ENCODE peak calls at places on chromosomes 16 and 17, in five cellular contexts. M is RWPE1, L is GM13976, V is progenitor cell of endocrine pancreas, Y is fibroblast of mammary gland. A is an unnamed sample.

GRCh38 chr16:21656795-21657768 is 4.7 kb upstream of the IGSF6 start:
- DNase-seq in M (peak), L (peak), V (no peak), Y (peak), A (peak)

GRCh38 chr17:78925662-78926555 is 722 bp upstream of the TIMP2 start:
- DNase-seq in M (no peak), L (no peak), V (no peak), Y (peak), A (peak)

GRCh38 chr16:11949527-11949926 is 7.7 kb upstream of the NPIPB2 start:
- DNase-seq in M (peak), L (peak), V (no peak), Y (peak), A (peak)

GRCh38 chr17:6070280-6070894 is at the start of gene WSCD1:
- DNase-seq in M (no peak), L (peak), V (peak), Y (no peak), A (no peak)

GRCh38 chr16:8874388-8874787 is 5.6 kb upstream of the CARHSP1 start:
- DNase-seq in M (no peak), L (no peak), V (no peak), Y (peak), A (no peak)

GRCh38 chr17:43915561-43915960 is 8.2 kb upstream of the MPP2 start:
- DNase-seq in M (no peak), L (no peak), V (no peak), Y (peak), A (no peak)

GRCh38 chr17:5541610-5542202 is 42.6 kb downstream of the NLRP1 start:
- DNase-seq in M (no peak), L (no peak), V (no peak), Y (no peak), A (no peak)

GRCh38 chr17:82228278-82228841 is 482 bp upstream of the SLC16A3 start:
- DNase-seq in M (no peak), L (peak), V (no peak), Y (no peak), A (no peak)

GRCh38 chr16:52825882-52826281 is 226.8 kb downstream of the CHD9NB start:
- DNase-seq in M (no peak), L (no peak), V (no peak), Y (no peak), A (no peak)

GRCh38 chr17:4072487-4073157 is 70.2 kb downstream of the ZZEF1 start:
- DNase-seq in M (no peak), L (no peak), V (no peak), Y (peak), A (peak)

GRCh38 chr17:54404259-54404658 is 496.4 kb upstream of the TOM1L1 start:
- DNase-seq in M (no peak), L (no peak), V (no peak), Y (no peak), A (no peak)

GRCh38 chr17:74749262-74750038 is 1.0 kb downstream of the NHERF1 start:
- DNase-seq in M (no peak), L (peak), V (no peak), Y (no peak), A (no peak)

GRCh38 chr16:82091225-82091624 is 56.2 kb downstream of the HSD17B2 start:
- DNase-seq in M (no peak), L (no peak), V (no peak), Y (peak), A (peak)

GRCh38 chr16:73122604-73123386 is 74.9 kb upstream of the ZFHX3 start:
- DNase-seq in M (no peak), L (no peak), V (no peak), Y (peak), A (no peak)

GRCh38 chr16:22183901-22184614 is 21.8 kb downstream of the SDR42E2 start:
- DNase-seq in M (no peak), L (peak), V (no peak), Y (no peak), A (no peak)

GRCh38 chr17:27817731-27818130 is 17.4 kb upstream of the NOS2 start:
- DNase-seq in M (no peak), L (no peak), V (no peak), Y (peak), A (no peak)

GRCh38 chr16:12340151-12340733 is 363.7 kb downstream of the SNX29 start:
- DNase-seq in M (no peak), L (peak), V (peak), Y (peak), A (peak)

GRCh38 chr16:23757116-23757515 is 2.3 kb downstream of the CHP2 start:
- DNase-seq in M (no peak), L (no peak), V (no peak), Y (no peak), A (no peak)

GRCh38 chr17:76080207-76080933 is 1.4 kb downstream of the ZACN start:
- DNase-seq in M (no peak), L (peak), V (no peak), Y (no peak), A (no peak)

GRCh38 chr16:3542601-3543373 is 34.4 kb downstream of the NLRC3 start:
- DNase-seq in M (no peak), L (no peak), V (no peak), Y (peak), A (no peak)

GRCh38 chr16:89048087-89048729 is 45.4 kb upstream of the ACSF3 start:
- DNase-seq in M (no peak), L (no peak), V (no peak), Y (no peak), A (no peak)

GRCh38 chr16:81531415-81531814 is 86.8 kb downstream of the CMIP start:
- DNase-seq in M (peak), L (no peak), V (no peak), Y (peak), A (no peak)

GRCh38 chr16:75758215-75758614 is 31.9 kb upstream of the CPHXL start:
- DNase-seq in M (no peak), L (no peak), V (no peak), Y (peak), A (peak)

GRCh38 chr17:18141210-18141803 is 32.8 kb downstream of the MYO15A start:
- DNase-seq in M (peak), L (peak), V (no peak), Y (peak), A (peak)

GRCh38 chr17:68805609-68806008 is 149.6 kb downstream of the ABCA8 start:
- DNase-seq in M (no peak), L (no peak), V (no peak), Y (no peak), A (no peak)

GRCh38 chr16:66152841-66153525 is 213.5 kb upstream of the CDH5 start:
- DNase-seq in M (no peak), L (no peak), V (no peak), Y (peak), A (peak)

GRCh38 chr17:77445908-77446535 is 305.3 kb downstream of the SEC14L1 start:
- DNase-seq in M (no peak), L (no peak), V (no peak), Y (no peak), A (no peak)

GRCh38 chr16:50724237-50724747 is 17.6 kb upstream of the CYLD start:
- DNase-seq in M (no peak), L (no peak), V (no peak), Y (peak), A (no peak)

GRCh38 chr16:87316450-87316922 is 706 bp downstream of the C16orf95 start:
- DNase-seq in M (no peak), L (no peak), V (no peak), Y (no peak), A (no peak)

GRCh38 chr17:37373530-37374159 is 2.1 kb upstream of the C17orf78 start:
- DNase-seq in M (peak), L (peak), V (peak), Y (peak), A (peak)

GRCh38 chr17:76076100-76076764 is 1.7 kb downstream of the GALR2 start:
- DNase-seq in M (no peak), L (peak), V (no peak), Y (no peak), A (no peak)

DNA sequence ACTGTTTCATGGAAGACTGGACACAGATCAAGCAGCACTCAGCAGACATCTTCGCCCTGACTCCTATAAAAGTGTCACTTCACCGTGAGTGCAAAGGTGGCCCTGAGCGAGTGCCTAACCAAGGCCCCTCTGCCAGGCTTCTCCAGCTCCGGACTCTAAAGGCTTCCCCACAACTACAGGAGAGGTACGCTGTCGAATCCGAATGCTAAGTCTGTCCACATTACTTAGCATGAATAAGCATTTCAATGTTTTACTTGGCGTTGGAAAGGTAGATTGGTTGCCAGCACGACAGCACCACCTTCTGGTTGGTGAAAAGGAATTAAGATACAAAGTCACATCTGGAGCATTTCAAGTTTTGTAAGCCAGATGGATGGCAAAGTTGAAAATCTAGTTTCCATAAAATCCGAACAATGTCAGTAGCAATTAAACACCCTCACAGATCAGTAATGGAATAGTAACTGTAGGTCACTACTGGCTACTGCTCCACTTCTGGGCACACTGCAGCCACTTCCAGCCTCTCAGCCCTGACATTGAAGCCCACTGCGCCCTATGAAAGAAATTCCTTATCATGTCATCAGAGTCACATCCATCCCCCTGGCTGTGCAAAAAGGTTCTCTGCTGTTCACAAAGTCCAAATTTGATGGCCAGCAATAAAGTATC is 100.9 kb downstream of the PARN start:
- DNase-seq in M (peak), L (peak), V (peak), Y (peak), A (peak)
- TF ChIP-seq CTCF in M (peak), L (peak), V (peak), Y (peak), A (peak)

GRCh38 chr17:51119415-51120356 is 982 bp downstream of the SPAG9 start:
- DNase-seq in M (peak), L (peak), V (no peak), Y (peak), A (peak)
- TF ChIP-seq CTCF in M (no peak), L (no peak), V (no peak), Y (peak), A (peak)

GRCh38 chr17:19341641-19342610 is 20.6 kb downstream of the B9D1 start:
- DNase-seq in M (no peak), L (peak), V (no peak), Y (no peak), A (no peak)

GRCh38 chr17:19342611-19343255 is 19.8 kb downstream of the B9D1 start:
- DNase-seq in M (no peak), L (peak), V (no peak), Y (no peak), A (no peak)

GRCh38 chr17:19344311-19345066 is 18.0 kb downstream of the B9D1 start:
- DNase-seq in M (no peak), L (no peak), V (no peak), Y (no peak), A (no peak)

GRCh38 chr17:19343671-19344151 is 18.8 kb downstream of the B9D1 start:
- DNase-seq in M (no peak), L (no peak), V (no peak), Y (no peak), A (no peak)

GRCh38 chr17:19343256-19343630 is 19.3 kb downstream of the B9D1 start:
- DNase-seq in M (no peak), L (no peak), V (no peak), Y (no peak), A (no peak)
- TF ChIP-seq CTCF in M (no peak), L (no peak), V (no peak), Y (no peak), A (no peak)

GRCh38 chr16:54284319-54284930 is 2.2 kb downstream of the IRX3 start:
- DNase-seq in M (peak), L (peak), V (peak), Y (no peak), A (no peak)

GRCh38 chr16:54286330-54287017 is at the start of gene IRX3:
- DNase-seq in M (peak), L (peak), V (peak), Y (peak), A (peak)

GRCh38 chr16:54286067-54286329 is 589 bp downstream of the IRX3 start:
- DNase-seq in M (peak), L (no peak), V (peak), Y (no peak), A (no peak)

GRCh38 chr16:54284931-54285413 is 1.6 kb downstream of the IRX3 start:
- DNase-seq in M (no peak), L (peak), V (peak), Y (peak), A (no peak)

GRCh38 chr16:54285414-54286066 is 1.0 kb downstream of the IRX3 start:
- DNase-seq in M (peak), L (no peak), V (peak), Y (peak), A (peak)
- TF ChIP-seq CTCF in M (no peak), L (no peak), V (no peak), Y (no peak), A (peak)

GRCh38 chr16:30051518-30051917 is 14.0 kb upstream of the ALDOA start:
- DNase-seq in M (peak), L (no peak), V (no peak), Y (peak), A (peak)

GRCh38 chr16:30054451-30054850 is 11.1 kb upstream of the ALDOA start:
- DNase-seq in M (no peak), L (no peak), V (no peak), Y (no peak), A (no peak)

GRCh38 chr16:30052671-30053372 is 12.7 kb upstream of the ALDOA start:
- DNase-seq in M (peak), L (peak), V (peak), Y (peak), A (peak)

GRCh38 chr16:30053376-30054015 is 12.1 kb upstream of the ALDOA start:
- DNase-seq in M (peak), L (no peak), V (no peak), Y (no peak), A (peak)

DNA sequence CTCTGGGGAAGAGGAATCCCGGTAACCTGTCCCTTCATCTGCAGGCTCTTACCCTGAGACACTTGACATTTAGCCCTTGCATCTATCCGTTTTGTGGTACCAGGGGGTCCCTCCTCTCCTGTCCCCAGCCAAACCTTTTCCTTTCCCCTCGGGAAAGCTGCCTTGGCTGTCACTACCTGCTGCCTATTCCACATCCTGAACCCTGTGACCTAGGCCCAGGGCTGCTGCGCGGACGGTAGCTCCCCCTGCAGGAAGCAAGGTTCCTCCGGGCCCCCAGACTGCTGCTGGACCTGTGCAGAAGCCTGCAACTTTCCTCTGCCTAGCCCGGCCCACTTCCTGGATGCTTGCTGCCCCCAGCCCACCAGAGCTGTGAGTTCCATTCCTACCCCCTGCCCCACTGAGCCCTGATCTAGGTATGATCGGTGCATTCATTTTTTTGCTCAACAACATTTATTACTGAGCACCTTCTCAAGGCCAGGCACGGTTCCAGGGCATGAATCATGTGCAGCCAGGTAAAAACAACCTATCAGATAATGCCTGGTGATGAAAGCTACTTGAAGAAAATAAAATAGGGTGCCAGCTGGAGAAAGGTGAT is 10.5 kb upstream of the ALDOA start:
- DNase-seq in M (peak), L (peak), V (no peak), Y (no peak), A (no peak)
- TF ChIP-seq CTCF in M (peak), L (peak), V (peak), Y (peak), A (peak)

GRCh38 chr17:16872836-16873653 is 98.9 kb downstream of the TNFRSF13B start:
- DNase-seq in M (peak), L (peak), V (peak), Y (peak), A (no peak)
- TF ChIP-seq CTCF in M (peak), L (peak), V (peak), Y (peak), A (peak)

GRCh38 chr16:17258077-17258599 is 212.6 kb downstream of the XYLT1 start:
- DNase-seq in M (no peak), L (no peak), V (no peak), Y (no peak), A (no peak)

GRCh38 chr16:17261197-17261858 is 209.4 kb downstream of the XYLT1 start:
- DNase-seq in M (no peak), L (peak), V (no peak), Y (no peak), A (no peak)

GRCh38 chr16:17260271-17260849 is 210.4 kb downstream of the XYLT1 start:
- DNase-seq in M (no peak), L (no peak), V (no peak), Y (no peak), A (no peak)

GRCh38 chr16:17258848-17259713 is 211.7 kb downstream of the XYLT1 start:
- DNase-seq in M (no peak), L (peak), V (no peak), Y (peak), A (no peak)

GRCh38 chr16:17259751-17260270 is 210.9 kb downstream of the XYLT1 start:
- DNase-seq in M (no peak), L (no peak), V (no peak), Y (peak), A (no peak)
- TF ChIP-seq CTCF in M (no peak), L (no peak), V (no peak), Y (no peak), A (no peak)

DNA sequence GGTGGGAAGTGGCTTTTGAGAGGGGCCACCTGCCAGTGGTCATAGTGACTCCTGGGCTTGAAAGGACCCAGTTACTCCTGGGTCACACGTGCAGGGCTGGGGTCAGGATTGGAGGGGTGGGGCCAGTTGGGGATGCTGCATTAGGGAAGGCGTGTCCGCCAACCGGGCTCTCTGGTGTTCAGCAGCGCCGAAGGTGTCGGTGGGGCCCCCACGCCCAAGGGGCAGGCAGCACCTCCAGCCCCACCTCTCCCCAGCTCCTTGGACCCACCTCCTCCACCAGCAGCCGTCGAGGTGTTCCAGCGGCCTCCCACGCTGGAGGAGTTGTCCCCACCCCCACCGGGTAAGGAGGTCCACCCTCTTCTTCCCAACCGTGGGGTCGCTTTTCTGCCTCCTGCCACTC is 9.5 kb downstream of the ABI3 start:
- DNase-seq in M (no peak), L (no peak), V (no peak), Y (no peak), A (no peak)
- TF ChIP-seq CTCF in M (no peak), L (no peak), V (no peak), Y (no peak), A (no peak)

DNA sequence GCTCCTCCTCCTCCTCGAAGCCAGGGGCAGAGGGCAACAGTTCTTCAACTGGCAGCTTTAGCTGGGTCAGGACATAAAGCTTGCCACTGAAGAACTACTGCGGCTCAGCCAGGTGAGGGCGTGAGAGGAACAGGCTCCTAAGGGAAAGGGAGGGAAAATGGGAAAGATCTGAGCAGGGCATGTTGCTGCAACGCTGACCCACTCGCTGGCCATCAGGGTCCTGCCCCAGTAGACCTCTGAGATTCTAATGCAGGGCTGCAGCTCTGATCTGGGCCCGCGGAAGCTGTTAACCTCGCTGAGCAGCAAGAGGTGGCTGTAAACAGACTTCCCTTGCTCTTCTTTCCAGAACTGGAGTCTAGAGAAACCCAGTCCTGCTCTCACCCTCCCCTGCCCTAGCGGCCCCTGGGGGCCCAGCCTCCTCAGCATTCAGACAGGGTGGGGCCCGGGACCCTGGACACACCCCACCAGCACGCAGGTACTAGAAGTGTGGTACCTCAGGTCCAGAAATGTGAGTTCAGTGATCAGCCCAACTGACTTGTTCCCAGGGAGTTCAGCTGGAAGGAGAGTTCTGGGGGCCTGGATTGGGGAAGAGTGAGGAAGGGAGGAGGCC is 3.8 kb upstream of the TLCD2 start:
- DNase-seq in M (peak), L (no peak), V (peak), Y (peak), A (peak)
- TF ChIP-seq CTCF in M (peak), L (peak), V (peak), Y (peak), A (peak)

A was measured in HFFc6.